ENCODE peak calls at places on chromosomes 2 and 18, in five cellular contexts. R, F, O, S and U are unnamed samples.

GRCh38 chr2:231533086-231533776 is 3.0 kb upstream of the NMUR1 start:
- DNase-seq in R (no peak), F (no peak), O (no peak), S (no peak), U (no peak)

GRCh38 chr18:64240301-64240700 is 91.4 kb upstream of the LINC00305 start:
- DNase-seq in O (no peak), R (no peak), F (no peak), S (no peak), U (no peak)

GRCh38 chr18:3340015-3340681 is 78.2 kb downstream of the MYL12B start:
- DNase-seq in F (peak), S (no peak), O (no peak), R (no peak), U (no peak)

GRCh38 chr2:113910110-113910717 is 20.3 kb downstream of the ACTR3 start:
- DNase-seq in R (no peak), F (no peak), O (no peak), S (no peak), U (no peak)

GRCh38 chr18:35506024-35506712 is 8.4 kb upstream of the INO80C start:
- DNase-seq in S (no peak), R (no peak), F (peak), O (no peak), U (no peak)

GRCh38 chr18:45197526-45197970 is 417.7 kb upstream of the SLC14A2 start:
- DNase-seq in F (no peak), S (peak), R (no peak), O (peak), U (no peak)

GRCh38 chr2:133777607-133778006 is 209.3 kb upstream of the NCKAP5 start:
- DNase-seq in O (no peak), S (no peak), R (no peak), F (peak), U (no peak)

GRCh38 chr2:2573205-2573604 is 242.1 kb upstream of the MYT1L start:
- DNase-seq in R (no peak), F (no peak), O (no peak), S (no peak), U (peak)

GRCh38 chr2:8248623-8248957 is 433.3 kb upstream of the ID2 start:
- DNase-seq in O (no peak), F (peak), S (no peak), R (no peak), U (no peak)

GRCh38 chr2:191441761-191442160 is 196.6 kb downstream of the MYO1B start:
- DNase-seq in O (no peak), S (no peak), F (peak), R (no peak), U (no peak)

GRCh38 chr18:76977681-76978234 is 154.8 kb downstream of the MBP start:
- DNase-seq in O (no peak), R (no peak), F (peak), S (no peak), U (no peak)

GRCh38 chr2:134207589-134208209 is 46.2 kb upstream of the MGAT5 start:
- DNase-seq in F (peak), S (peak), O (peak), R (no peak), U (peak)

GRCh38 chr2:43105586-43106562 is 120.5 kb downstream of the ZFP36L2 start:
- DNase-seq in F (peak), O (no peak), R (no peak), S (peak), U (no peak)

GRCh38 chr2:9967053-9967775 is 15.7 kb downstream of the GRHL1 start:
- DNase-seq in O (peak), F (no peak), S (peak), R (no peak), U (no peak)

GRCh38 chr2:99787762-99788382 is 298.1 kb upstream of the REV1 start:
- DNase-seq in O (peak), R (no peak), F (peak), S (no peak), U (no peak)

GRCh38 chr2:83990601-83991000 is 468.5 kb downstream of the SUCLG1 start:
- DNase-seq in S (no peak), O (no peak), F (no peak), R (no peak), U (no peak)

GRCh38 chr2:225431387-225431786 is 31.9 kb downstream of the NYAP2 start:
- DNase-seq in O (no peak), F (no peak), R (no peak), S (no peak), U (no peak)

GRCh38 chr2:70473101-70473722 is 80.4 kb downstream of the TGFA start:
- DNase-seq in S (no peak), R (no peak), O (no peak), F (no peak), U (no peak)

GRCh38 chr2:234267534-234267933 is 217.0 kb downstream of the SPP2 start:
- DNase-seq in R (no peak), S (no peak), O (no peak), F (no peak), U (no peak)

GRCh38 chr2:47666332-47666731 is 116.6 kb upstream of the MSH6 start:
- DNase-seq in F (no peak), S (no peak), R (no peak), O (no peak), U (no peak)

GRCh38 chr2:120379916-120380893 is 34.3 kb downstream of the INHBB start:
- DNase-seq in R (no peak), O (no peak), S (no peak), F (no peak), U (no peak)

GRCh38 chr2:204110250-204111183 is 174.0 kb downstream of the ICOS start:
- DNase-seq in F (peak), R (no peak), S (no peak), O (no peak), U (no peak)

GRCh38 chr2:16908671-16909070 is 243.0 kb upstream of the CYRIA start:
- DNase-seq in F (peak), O (no peak), S (no peak), R (no peak), U (no peak)

GRCh38 chr2:28346587-28346986 is 46.1 kb upstream of the FOSL2 start:
- DNase-seq in O (no peak), R (no peak), F (peak), S (no peak), U (no peak)